ENCODE peak calls at places on chromosomes 2 and 18, in nine cellular contexts. K is brain microvascular endothelial cell, T is neural crest cell, R is heart right ventricle, P is activated B cell treated with CpG ODN at 0.5 μM for 24 hours, Z is adrenal gland, O is AG09309, Y is endothelial cell, L is breast epithelium. D is an unnamed sample.

GRCh38 chr2:231761735-231762134 is 19.3 kb downstream of the PDE6D start:
- DNase-seq in K (no peak), T (no peak), R (no peak), P (no peak), Z (no peak), O (no peak), Y (no peak), L (no peak), D (no peak)

GRCh38 chr18:78798402-78799175 is 181.0 kb upstream of the SALL3 start:
- DNase-seq in K (no peak), T (no peak), R (no peak), P (no peak), Z (no peak), O (no peak), Y (no peak), L (no peak), D (no peak)

GRCh38 chr2:129765326-129766158 is 213.9 kb upstream of the RAB6C start:
- DNase-seq in K (no peak), T (no peak), R (no peak), P (no peak), Z (no peak), O (no peak), Y (no peak), L (no peak), D (no peak)

GRCh38 chr2:120982598-120982997 is 246.9 kb downstream of the GLI2 start:
- DNase-seq in K (no peak), T (no peak), R (no peak), P (no peak), Z (no peak), O (no peak), Y (no peak), L (no peak), D (no peak)

GRCh38 chr2:170361359-170361936 is 183.5 kb downstream of the MYO3B start:
- DNase-seq in K (peak; percentile 63), T (peak; percentile 66), R (no peak), P (no peak), Z (peak; percentile 55), O (no peak), Y (peak; percentile 70), L (no peak), D (no peak)

GRCh38 chr18:22551536-22552151 is 133.9 kb upstream of the CTAGE1 start:
- DNase-seq in K (peak; percentile 78), T (no peak), R (no peak), P (no peak), Z (peak; percentile 77), O (peak; percentile 88), Y (no peak), L (no peak), D (no peak)

GRCh38 chr2:197846789-197847188 is 42.4 kb downstream of the PLCL1 start:
- DNase-seq in K (no peak), T (no peak), R (no peak), P (no peak), Z (no peak), O (no peak), Y (no peak), L (no peak), D (no peak)

GRCh38 chr2:188170356-188170755 is 121.3 kb upstream of the GULP1 start:
- DNase-seq in K (no peak), T (no peak), R (no peak), P (no peak), Z (no peak), O (no peak), Y (no peak), L (no peak), D (no peak)

GRCh38 chr2:229282758-229283546 is 11.9 kb upstream of the PID1 start:
- DNase-seq in K (peak; percentile 72), T (no peak), R (no peak), P (no peak), Z (peak; percentile 72), O (peak; percentile 64), Y (no peak), L (no peak), D (no peak)

GRCh38 chr2:145288650-145289496 is 769.0 kb upstream of the ZEB2 start:
- DNase-seq in K (no peak), T (no peak), R (no peak), P (no peak), Z (no peak), O (no peak), Y (no peak), L (no peak), D (no peak)

GRCh38 chr2:192700934-192701333 is 506.2 kb upstream of the TMEFF2 start:
- DNase-seq in K (no peak), T (no peak), R (no peak), P (no peak), Z (no peak), O (no peak), Y (no peak), L (no peak), D (no peak)

GRCh38 chr2:39531220-39531777 is 94.2 kb upstream of the MAP4K3 start:
- DNase-seq in K (no peak), T (no peak), R (no peak), P (no peak), Z (no peak), O (no peak), Y (no peak), L (no peak), D (no peak)

GRCh38 chr2:209395652-209396051 is 28.2 kb upstream of the MAP2 start:
- DNase-seq in K (no peak), T (no peak), R (no peak), P (no peak), Z (no peak), O (no peak), Y (no peak), L (no peak), D (no peak)

GRCh38 chr2:158113896-158114295 is 12.2 kb downstream of the UPP2 start:
- DNase-seq in K (no peak), T (no peak), R (no peak), P (no peak), Z (no peak), O (no peak), Y (no peak), L (no peak), D (no peak)

GRCh38 chr18:58901143-58901542 is 36.5 kb downstream of the ZNF532 start:
- DNase-seq in K (no peak), T (no peak), R (no peak), P (no peak), Z (no peak), O (no peak), Y (no peak), L (no peak), D (no peak)

GRCh38 chr18:59446012-59446411 is 86.9 kb upstream of the LMAN1 start:
- DNase-seq in K (peak; percentile 44), T (no peak), R (no peak), P (no peak), Z (no peak), O (peak; percentile 11), Y (peak; percentile 38), L (no peak), D (no peak)

GRCh38 chr2:237465515-237466227 is 21.4 kb upstream of the MLPH start:
- DNase-seq in K (peak; percentile 99), T (no peak), R (no peak), P (no peak), Z (no peak), O (peak; percentile 95), Y (no peak), L (no peak), D (no peak)

GRCh38 chr18:1663879-1664705 is 759.4 kb downstream of the ADCYAP1 start:
- DNase-seq in K (peak; percentile 9), T (peak; percentile 72), R (peak; percentile 35), P (no peak), Z (peak; percentile 57), O (no peak), Y (peak; percentile 75), L (no peak), D (no peak)
- TF ChIP-seq CTCF in K (peak; percentile 65), T (peak; percentile 84), R (peak; percentile 44), P (no peak), Z (peak; percentile 40), O (peak; percentile 10), Y (peak; percentile 96), L (peak; percentile 28), D (peak; percentile 53)

DNA sequence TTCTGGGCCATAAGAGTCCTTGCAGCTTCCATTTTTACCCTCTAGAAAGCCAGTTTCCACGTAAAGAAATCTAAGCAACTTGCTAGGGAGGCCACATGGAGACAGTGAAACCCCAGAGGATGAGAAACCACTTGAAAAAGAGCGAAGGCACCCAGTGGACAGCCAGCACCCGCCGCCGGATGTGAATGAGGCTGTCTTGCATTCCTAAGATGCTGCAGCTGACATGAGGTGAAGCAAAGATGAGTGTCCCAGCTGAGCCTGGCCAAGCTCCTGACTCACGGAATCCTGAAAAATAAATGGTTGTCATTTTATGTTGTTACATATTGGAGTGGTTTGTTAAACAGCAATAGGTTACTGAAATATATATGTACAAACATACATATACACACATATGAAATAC is 65.9 kb upstream of the STPG4 start:
- DNase-seq in K (peak; percentile 94), T (no peak), R (no peak), P (no peak), Z (no peak), O (no peak), Y (no peak), L (no peak), D (no peak)
- TF ChIP-seq CTCF in K (peak; percentile 11), T (no peak), R (no peak), P (no peak), Z (no peak), O (no peak), Y (no peak), L (no peak), D (no peak)

GRCh38 chr2:152594022-152594712 is 123.1 kb downstream of the PRPF40A start:
- DNase-seq in K (no peak), T (no peak), R (no peak), P (no peak), Z (no peak), O (no peak), Y (no peak), L (no peak), D (no peak)

GRCh38 chr2:152584301-152584700 is 133.0 kb downstream of the PRPF40A start:
- DNase-seq in K (no peak), T (no peak), R (no peak), P (no peak), Z (no peak), O (no peak), Y (no peak), L (no peak), D (no peak)

GRCh38 chr2:152587187-152587947 is 129.9 kb downstream of the PRPF40A start:
- DNase-seq in K (no peak), T (no peak), R (no peak), P (no peak), Z (no peak), O (no peak), Y (no peak), L (no peak), D (no peak)

GRCh38 chr2:152585830-152586484 is 131.3 kb downstream of the PRPF40A start:
- DNase-seq in K (peak; percentile 86), T (no peak), R (no peak), P (no peak), Z (peak; percentile 78), O (peak; percentile 92), Y (no peak), L (no peak), D (no peak)

GRCh38 chr2:152588911-152589310 is 128.3 kb downstream of the PRPF40A start:
- DNase-seq in K (no peak), T (no peak), R (no peak), P (no peak), Z (no peak), O (no peak), Y (no peak), L (no peak), D (no peak)
- TF ChIP-seq CTCF in K (no peak), T (no peak), R (no peak), P (no peak), Z (no peak), O (no peak), Y (no peak), L (no peak), D (no peak)

GRCh38 chr2:12326449-12327190 is 390.1 kb upstream of the TRIB2 start:
- DNase-seq in K (no peak), T (no peak), R (no peak), P (no peak), Z (no peak), O (no peak), Y (no peak), L (no peak), D (no peak)
- TF ChIP-seq CTCF in K (peak; percentile 33), T (peak; percentile 18), R (peak; percentile 13), P (no peak), Z (no peak), O (no peak), Y (no peak), L (no peak), D (no peak)

D was measured in osteocyte.